ENCODE peak calls at places on chromosomes 6 and 20, in four cellular contexts. One of them, this sample, is unnamed.

GRCh38 chr6:83073620-83074019 is 6.1 kb downstream of the DOP1A start:
- DNase-seq in A673: no peak
- DNase-seq in testis: no peak
- DNase-seq in mammary epithelial cell: no peak
- DNase-seq in this sample: no peak

GRCh38 chr20:2756056-2756611 is 44.3 kb downstream of the CPXM1 start:
- DNase-seq in A673: no peak
- DNase-seq in testis: peak
- DNase-seq in mammary epithelial cell: no peak
- DNase-seq in this sample: no peak

GRCh38 chr6:44538841-44539240 is 151.3 kb downstream of the CDC5L start:
- DNase-seq in A673: no peak
- DNase-seq in testis: no peak
- DNase-seq in mammary epithelial cell: no peak
- DNase-seq in this sample: no peak

GRCh38 chr6:32092760-32093497 is 16.2 kb downstream of the TNXB start:
- DNase-seq in A673: no peak
- DNase-seq in testis: peak
- DNase-seq in mammary epithelial cell: no peak
- DNase-seq in this sample: no peak

GRCh38 chr20:38927902-38928578 is 1.8 kb downstream of the FAM83D start:
- DNase-seq in A673: no peak
- DNase-seq in testis: no peak
- DNase-seq in mammary epithelial cell: peak
- DNase-seq in this sample: no peak

GRCh38 chr6:16712250-16712930 is 48.9 kb downstream of the ATXN1 start:
- DNase-seq in A673: peak
- DNase-seq in testis: no peak
- DNase-seq in mammary epithelial cell: no peak
- DNase-seq in this sample: no peak

GRCh38 chr20:1735417-1736089 is 78.0 kb upstream of the SIRPG start:
- DNase-seq in A673: no peak
- DNase-seq in testis: no peak
- DNase-seq in mammary epithelial cell: no peak
- DNase-seq in this sample: no peak

GRCh38 chr20:48738399-48739304 is 89.1 kb downstream of the PREX1 start:
- DNase-seq in A673: no peak
- DNase-seq in testis: no peak
- DNase-seq in mammary epithelial cell: no peak
- DNase-seq in this sample: no peak

GRCh38 chr20:37189617-37190016 is 10.3 kb upstream of the MROH8 start:
- DNase-seq in A673: no peak
- DNase-seq in testis: no peak
- DNase-seq in mammary epithelial cell: no peak
- DNase-seq in this sample: no peak

GRCh38 chr6:54299542-54300269 is 8.5 kb upstream of the TINAG start:
- DNase-seq in A673: no peak
- DNase-seq in testis: no peak
- DNase-seq in mammary epithelial cell: no peak
- DNase-seq in this sample: no peak

GRCh38 chr20:56551571-56551970 is 18.5 kb downstream of the FAM209B start:
- DNase-seq in A673: no peak
- DNase-seq in testis: no peak
- DNase-seq in mammary epithelial cell: no peak
- DNase-seq in this sample: no peak

GRCh38 chr6:66663127-66663526 is 956.1 kb upstream of the EYS start:
- DNase-seq in A673: no peak
- DNase-seq in testis: no peak
- DNase-seq in mammary epithelial cell: no peak
- DNase-seq in this sample: no peak

GRCh38 chr6:86500035-86500434 is 437.3 kb upstream of the HTR1E start:
- DNase-seq in A673: no peak
- DNase-seq in testis: no peak
- DNase-seq in mammary epithelial cell: no peak
- DNase-seq in this sample: no peak

GRCh38 chr6:29647927-29648642 is 8.8 kb upstream of the MOG start:
- DNase-seq in A673: peak
- DNase-seq in testis: no peak
- DNase-seq in mammary epithelial cell: peak
- DNase-seq in this sample: no peak

GRCh38 chr20:63224272-63225081 is 8.5 kb upstream of the YTHDF1 start:
- DNase-seq in A673: no peak
- DNase-seq in testis: peak
- DNase-seq in mammary epithelial cell: peak
- DNase-seq in this sample: no peak

GRCh38 chr6:85754894-85755293 is 112.2 kb upstream of the SYNCRIP start:
- DNase-seq in A673: no peak
- DNase-seq in testis: no peak
- DNase-seq in mammary epithelial cell: no peak
- DNase-seq in this sample: no peak

GRCh38 chr20:58716476-58717277 is 24.1 kb downstream of the NPEPL1 start:
- DNase-seq in A673: no peak
- DNase-seq in testis: no peak
- DNase-seq in mammary epithelial cell: no peak
- DNase-seq in this sample: no peak

GRCh38 chr20:17762243-17762872 is 62.6 kb downstream of the BANF2 start:
- DNase-seq in A673: no peak
- DNase-seq in testis: no peak
- DNase-seq in mammary epithelial cell: no peak
- DNase-seq in this sample: no peak

GRCh38 chr20:48686238-48687096 is 141.3 kb downstream of the PREX1 start:
- DNase-seq in A673: peak
- DNase-seq in testis: no peak
- DNase-seq in mammary epithelial cell: no peak
- DNase-seq in this sample: no peak

GRCh38 chr6:98835149-98836024 is 1.0 kb downstream of the POU3F2 start:
- DNase-seq in A673: peak
- DNase-seq in testis: no peak
- DNase-seq in mammary epithelial cell: no peak
- DNase-seq in this sample: no peak

GRCh38 chr20:32912688-32913087 is 54.0 kb downstream of the EFCAB8 start:
- DNase-seq in A673: no peak
- DNase-seq in testis: no peak
- DNase-seq in mammary epithelial cell: no peak
- DNase-seq in this sample: no peak

GRCh38 chr6:111862314-111862713 is 10.9 kb downstream of the FYN start:
- DNase-seq in A673: no peak
- DNase-seq in testis: no peak
- DNase-seq in mammary epithelial cell: no peak
- DNase-seq in this sample: no peak

GRCh38 chr6:55918639-55919038 is 43.2 kb upstream of the BMP5 start:
- DNase-seq in A673: peak
- DNase-seq in testis: no peak
- DNase-seq in mammary epithelial cell: peak
- DNase-seq in this sample: no peak

GRCh38 chr6:56450882-56451739 is 191.6 kb downstream of the DST start:
- DNase-seq in A673: peak
- DNase-seq in testis: peak
- DNase-seq in mammary epithelial cell: no peak
- DNase-seq in this sample: no peak

GRCh38 chr6:159311618-159312017 is 142.4 kb downstream of the FNDC1 start:
- DNase-seq in A673: no peak
- DNase-seq in testis: no peak
- DNase-seq in mammary epithelial cell: peak
- DNase-seq in this sample: no peak

GRCh38 chr6:52728394-52728793 is 34.9 kb downstream of the GSTA2 start:
- DNase-seq in A673: no peak
- DNase-seq in testis: no peak
- DNase-seq in mammary epithelial cell: no peak
- DNase-seq in this sample: no peak

GRCh38 chr6:76867182-76867581 is 596.1 kb downstream of the HTR1B start:
- DNase-seq in A673: no peak
- DNase-seq in testis: no peak
- DNase-seq in mammary epithelial cell: no peak
- DNase-seq in this sample: no peak

GRCh38 chr6:101912266-101912665 is 518.8 kb downstream of the GRIK2 start:
- DNase-seq in A673: peak
- DNase-seq in testis: no peak
- DNase-seq in mammary epithelial cell: no peak
- DNase-seq in this sample: no peak

GRCh38 chr20:41746635-41747034 is 128.5 kb upstream of the CHD6 start:
- DNase-seq in A673: no peak
- DNase-seq in testis: no peak
- DNase-seq in mammary epithelial cell: peak
- DNase-seq in this sample: no peak

GRCh38 chr6:2848851-2849250 is 7.2 kb upstream of the SERPINB1 start:
- DNase-seq in A673: no peak
- DNase-seq in testis: no peak
- DNase-seq in mammary epithelial cell: no peak
- DNase-seq in this sample: no peak

GRCh38 chr6:154508573-154509375 is 1.7 kb downstream of the CNKSR3 start:
- DNase-seq in A673: no peak
- DNase-seq in testis: peak
- DNase-seq in mammary epithelial cell: peak
- DNase-seq in this sample: no peak

GRCh38 chr6:19757036-19757435 is 80.1 kb upstream of the ID4 start:
- DNase-seq in A673: no peak
- DNase-seq in testis: no peak
- DNase-seq in mammary epithelial cell: no peak
- DNase-seq in this sample: no peak

GRCh38 chr6:45651301-45651700 is 273.6 kb upstream of the SUPT3H start:
- DNase-seq in A673: no peak
- DNase-seq in testis: no peak
- DNase-seq in mammary epithelial cell: no peak
- DNase-seq in this sample: no peak
- H3K27ac ChIP-seq in A673: no peak
- H3K27ac ChIP-seq in testis: no peak
- H3K27ac ChIP-seq in mammary epithelial cell: no peak
- H3K27ac ChIP-seq in this sample: no peak

GRCh38 chr6:28433119-28433518 is 10.2 kb downstream of the ZSCAN23 start:
- DNase-seq in A673: no peak
- DNase-seq in testis: no peak
- DNase-seq in mammary epithelial cell: no peak
- DNase-seq in this sample: no peak
- H3K4me3 ChIP-seq in A673: no peak
- H3K4me3 ChIP-seq in testis: no peak
- H3K4me3 ChIP-seq in mammary epithelial cell: no peak
- H3K4me3 ChIP-seq in this sample: no peak

DNA sequence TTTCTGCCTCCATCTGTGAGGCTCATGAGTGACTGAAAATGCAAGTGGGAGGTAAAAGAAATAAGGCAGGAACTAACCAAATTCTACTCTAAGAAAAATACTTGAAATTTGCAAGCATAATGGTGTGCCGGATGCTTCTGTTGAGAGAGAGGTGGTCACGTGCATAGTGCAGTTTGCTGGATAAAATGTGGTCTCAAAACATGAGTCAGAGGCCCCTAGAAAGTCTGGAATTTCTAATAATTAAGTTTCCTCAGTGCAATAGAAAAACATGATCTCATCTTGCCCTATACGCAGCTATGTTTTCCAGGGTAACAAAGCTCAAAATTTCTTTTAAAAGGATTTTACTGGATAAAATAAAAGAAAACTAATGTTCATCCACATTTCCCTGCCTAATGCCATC is 351.8 kb upstream of the ARID1B start:
- DNase-seq in A673: peak
- DNase-seq in testis: no peak
- DNase-seq in mammary epithelial cell: no peak
- DNase-seq in this sample: no peak
- H3K27ac ChIP-seq in A673: no peak
- H3K27ac ChIP-seq in testis: no peak
- H3K27ac ChIP-seq in mammary epithelial cell: no peak
- H3K27ac ChIP-seq in this sample: no peak

GRCh38 chr6:37187321-37188022 is 17.5 kb downstream of the PIM1 start:
- DNase-seq in A673: no peak
- DNase-seq in testis: no peak
- DNase-seq in mammary epithelial cell: no peak
- DNase-seq in this sample: no peak

GRCh38 chr6:37177083-37177949 is 7.4 kb downstream of the PIM1 start:
- DNase-seq in A673: no peak
- DNase-seq in testis: no peak
- DNase-seq in mammary epithelial cell: no peak
- DNase-seq in this sample: no peak

GRCh38 chr6:37180075-37180474 is 10.1 kb downstream of the PIM1 start:
- DNase-seq in A673: no peak
- DNase-seq in testis: no peak
- DNase-seq in mammary epithelial cell: no peak
- DNase-seq in this sample: no peak

GRCh38 chr6:37177950-37178517 is 8.1 kb downstream of the PIM1 start:
- DNase-seq in A673: no peak
- DNase-seq in testis: no peak
- DNase-seq in mammary epithelial cell: no peak
- DNase-seq in this sample: no peak

GRCh38 chr6:37182736-37183590 is 13.0 kb downstream of the PIM1 start:
- DNase-seq in A673: no peak
- DNase-seq in testis: no peak
- DNase-seq in mammary epithelial cell: no peak
- DNase-seq in this sample: no peak
- H3K4me3 ChIP-seq in A673: no peak
- H3K4me3 ChIP-seq in testis: no peak
- H3K4me3 ChIP-seq in mammary epithelial cell: no peak
- H3K4me3 ChIP-seq in this sample: no peak

DNA sequence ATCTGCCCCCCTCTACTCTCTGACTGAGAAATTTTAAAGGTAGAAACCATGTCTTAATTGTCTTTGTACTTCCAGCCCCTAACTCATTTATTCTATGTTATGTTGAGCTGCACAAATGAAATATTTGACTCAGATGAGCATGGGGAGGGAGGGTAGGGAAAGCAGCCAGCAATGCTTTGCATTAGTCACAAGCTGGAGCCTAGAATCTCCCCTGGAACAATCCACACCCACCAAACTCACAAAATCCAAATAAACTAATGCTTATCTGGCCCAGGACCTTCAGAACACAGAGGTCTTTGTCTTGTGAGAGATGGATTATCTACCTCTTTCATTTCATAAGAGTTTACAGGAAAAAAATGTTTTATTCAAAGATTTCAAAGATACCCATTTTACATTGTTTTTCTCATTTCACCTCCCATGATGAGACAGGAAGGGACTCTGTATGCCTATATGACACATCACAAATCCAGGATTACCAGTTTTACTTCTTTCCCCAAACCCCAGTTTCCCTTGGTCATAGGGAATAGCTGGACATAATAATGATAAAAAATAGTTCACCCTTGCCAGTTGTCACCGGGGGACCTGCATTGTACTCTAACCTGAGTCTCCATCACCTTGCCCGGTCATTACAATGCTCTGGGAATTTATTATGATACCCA is 466.9 kb downstream of the KIF16B start:
- DNase-seq in A673: no peak
- DNase-seq in testis: no peak
- DNase-seq in mammary epithelial cell: peak
- DNase-seq in this sample: no peak
- H3K27ac ChIP-seq in A673: no peak
- H3K27ac ChIP-seq in testis: no peak
- H3K27ac ChIP-seq in mammary epithelial cell: no peak
- H3K27ac ChIP-seq in this sample: no peak

GRCh38 chr6:8108759-8109539 is 6.6 kb upstream of the EEF1E1 start:
- DNase-seq in A673: no peak
- DNase-seq in testis: no peak
- DNase-seq in mammary epithelial cell: no peak
- DNase-seq in this sample: no peak
- H3K4me3 ChIP-seq in A673: no peak
- H3K4me3 ChIP-seq in testis: no peak
- H3K4me3 ChIP-seq in mammary epithelial cell: no peak
- H3K4me3 ChIP-seq in this sample: no peak

GRCh38 chr20:53737404-53738038 is 143.9 kb upstream of the ZNF217 start:
- DNase-seq in A673: no peak
- DNase-seq in testis: no peak
- DNase-seq in mammary epithelial cell: peak
- DNase-seq in this sample: no peak
- H3K27ac ChIP-seq in A673: no peak
- H3K27ac ChIP-seq in testis: peak
- H3K27ac ChIP-seq in mammary epithelial cell: peak
- H3K27ac ChIP-seq in this sample: no peak

GRCh38 chr6:166960609-166960978 is 4.2 kb upstream of the RNASET2 start:
- DNase-seq in A673: no peak
- DNase-seq in testis: no peak
- DNase-seq in mammary epithelial cell: no peak
- DNase-seq in this sample: no peak
- H3K4me3 ChIP-seq in A673: no peak
- H3K4me3 ChIP-seq in testis: no peak
- H3K4me3 ChIP-seq in mammary epithelial cell: no peak
- H3K4me3 ChIP-seq in this sample: no peak